ENCODE peak calls at places on chromosomes 1 and 21, in seven cellular contexts. N, R, P, U, E, Y and Z are unnamed samples.
A peak's percentile ranks its signal among the peaks of the same experiment; 100 is the strongest.

GRCh38 chr21:34156957-34157356 is 83.6 kb downstream of the MRPS6 start:
- DNase-seq in P (no peak), Y (no peak), N (no peak), E (no peak), U (no peak), R (no peak), Z (no peak)

GRCh38 chr21:43287111-43287973 is 118.5 kb downstream of the CRYAA start:
- DNase-seq in E (no peak), P (no peak), Y (no peak), N (no peak), U (no peak), R (no peak), Z (no peak)

GRCh38 chr1:54096491-54097235 is 43.3 kb downstream of the TCEANC2 start:
- DNase-seq in Y (no peak), R (no peak), N (no peak), E (no peak), U (peak; percentile 83), P (no peak), Z (peak; percentile 57)

GRCh38 chr1:67721112-67721511 is 36.1 kb downstream of the GADD45A start:
- DNase-seq in Y (no peak), E (no peak), N (no peak), U (peak; percentile 59), P (no peak), R (no peak), Z (no peak)

GRCh38 chr1:56068210-56068609 is 511.2 kb downstream of the PLPP3 start:
- DNase-seq in Y (peak; percentile 54), P (no peak), E (no peak), U (no peak), N (no peak), R (no peak), Z (no peak)

GRCh38 chr1:87330954-87331318 is 2.3 kb downstream of the LMO4 start:
- DNase-seq in R (no peak), E (peak; percentile 40), Y (no peak), N (peak; percentile 38), P (no peak), U (no peak), Z (peak; percentile 41)

GRCh38 chr1:169106921-169107672 is 607 bp downstream of the ATP1B1 start:
- DNase-seq in N (no peak), U (peak; percentile 61), Y (no peak), E (peak; percentile 56), R (no peak), P (peak; percentile 59), Z (peak; percentile 61)

GRCh38 chr1:19087017-19087736 is 122.9 kb downstream of the UBR4 start:
- DNase-seq in Y (no peak), U (no peak), P (no peak), R (no peak), E (no peak), N (no peak), Z (no peak)

GRCh38 chr1:153968000-153968363 is 280 bp downstream of the CREB3L4 start:
- DNase-seq in P (peak; percentile 29), R (no peak), U (no peak), Y (no peak), N (peak; percentile 61), E (peak; percentile 47), Z (no peak)

DNA sequence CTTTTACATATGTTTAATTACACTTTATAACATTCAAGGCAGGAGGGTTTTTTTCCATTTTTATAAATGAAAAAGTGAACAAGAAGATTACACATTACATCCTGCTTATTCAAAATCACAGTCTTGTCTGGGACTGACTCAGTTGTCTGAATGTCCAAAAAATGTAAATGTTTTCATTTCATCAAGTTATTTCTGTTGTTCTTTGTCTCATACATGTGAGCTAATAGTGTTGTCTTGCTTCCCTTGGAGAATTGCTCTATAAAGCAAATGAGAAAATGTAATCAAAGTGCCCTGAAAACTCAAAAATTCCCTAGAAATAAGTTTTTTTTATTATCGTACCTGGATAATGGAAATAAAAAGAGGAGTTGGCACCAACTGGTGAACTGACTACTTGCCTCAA is 242.8 kb downstream of the GRIK1 start:
- DNase-seq in U (no peak), P (no peak), E (no peak), R (no peak), N (no peak), Y (peak; percentile 8), Z (no peak)
- H3K4me2 ChIP-seq in U (no peak overlapping the region), P (no peak overlapping the region), E (no peak overlapping the region), R (no peak overlapping the region), N (no peak overlapping the region), Y (no peak overlapping the region), Z (no peak overlapping the region)

DNA sequence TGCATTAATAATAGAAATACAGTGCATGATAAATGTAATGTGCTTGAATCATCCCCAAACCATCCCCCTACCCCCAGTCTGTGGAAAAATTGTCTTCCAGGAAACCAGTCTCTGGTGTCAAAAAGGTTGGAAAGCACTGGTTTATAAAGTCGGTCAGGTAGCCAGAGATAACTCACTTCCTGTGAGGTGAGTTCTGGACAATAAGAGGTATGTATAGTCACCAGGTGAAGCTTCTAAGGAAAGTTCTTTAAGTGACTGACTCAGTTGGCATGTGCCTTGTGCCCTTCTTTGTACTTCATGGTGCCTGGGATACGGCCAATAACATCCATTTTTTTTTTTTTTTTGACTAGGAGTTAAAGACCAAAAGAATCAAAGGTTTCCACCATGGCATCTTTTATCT is 103.7 kb downstream of the GPATCH2 start:
- DNase-seq in N (no peak), P (no peak), R (no peak), E (no peak), Y (no peak), U (no peak), Z (no peak)
- H3K4me2 ChIP-seq in N (no peak overlapping the region), P (no peak overlapping the region), R (no peak overlapping the region), E (no peak overlapping the region), Y (no peak overlapping the region), U (no peak overlapping the region), Z (no peak overlapping the region)

GRCh38 chr1:52635321-52636089 is 2.5 kb downstream of the SHISAL2A start:
- DNase-seq in Y (no peak), P (no peak), N (no peak), R (no peak), U (peak; percentile 60), E (no peak), Z (no peak)
- H3K4me2 ChIP-seq in Y (no peak overlapping the region), P (no peak overlapping the region), N (no peak overlapping the region), R (no peak overlapping the region), U (no peak overlapping the region), E (no peak overlapping the region), Z (no peak overlapping the region)

GRCh38 chr1:176448340-176448739 is 14.6 kb upstream of the PAPPA2 start:
- DNase-seq in P (no peak), U (no peak), N (no peak), Y (no peak), E (no peak), R (no peak), Z (no peak)
- H3K4me2 ChIP-seq in P (no peak overlapping the region), U (no peak overlapping the region), N (no peak overlapping the region), Y (no peak overlapping the region), E (no peak overlapping the region), R (no peak overlapping the region), Z (no peak overlapping the region)

DNA sequence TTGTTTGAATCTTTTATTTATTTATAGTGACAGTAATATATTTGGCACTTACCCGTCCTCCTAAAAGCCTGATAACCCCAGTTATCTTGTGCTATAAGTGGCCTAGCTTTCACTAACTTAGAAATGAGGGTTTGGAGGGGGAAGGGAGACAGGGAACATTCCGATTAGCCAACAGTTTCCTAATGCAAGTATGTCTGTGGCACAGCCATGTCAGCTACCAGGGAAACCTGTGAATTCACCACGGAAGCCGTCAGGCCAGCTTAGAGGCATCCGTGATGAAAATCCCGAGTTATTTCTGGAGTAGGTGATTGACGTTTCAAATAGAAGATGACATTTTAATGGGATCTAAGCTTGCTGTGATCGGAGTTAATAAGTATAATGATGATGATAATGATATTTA is 39.4 kb upstream of the BCL10 start:
- DNase-seq in Y (no peak), R (no peak), E (no peak), P (no peak), U (peak; percentile 57), N (no peak), Z (no peak)
- H3K4me2 ChIP-seq in Y (no peak overlapping the region), R (no peak overlapping the region), E (peak overlapping the region; percentile 5), P (peak overlapping the region; percentile 12), U (no peak overlapping the region), N (no peak overlapping the region), Z (no peak overlapping the region)

GRCh38 chr1:3599286-3599811 is 12.0 kb downstream of the MEGF6 start:
- DNase-seq in E (no peak), R (no peak), P (peak; percentile 75), Y (no peak), N (no peak), U (no peak), Z (no peak)
- H3K4me2 ChIP-seq in E (no peak overlapping the region), R (no peak overlapping the region), P (no peak overlapping the region), Y (no peak overlapping the region), N (no peak overlapping the region), U (no peak overlapping the region), Z (peak overlapping the region; percentile 52)

GRCh38 chr1:167456500-167456899 is 61.8 kb downstream of the CD247 start:
- DNase-seq in U (no peak), Y (no peak), P (no peak), N (no peak), R (no peak), E (no peak), Z (no peak)
- H3K4me2 ChIP-seq in U (no peak overlapping the region), Y (no peak overlapping the region), P (no peak overlapping the region), N (no peak overlapping the region), R (no peak overlapping the region), E (no peak overlapping the region), Z (no peak overlapping the region)

DNA sequence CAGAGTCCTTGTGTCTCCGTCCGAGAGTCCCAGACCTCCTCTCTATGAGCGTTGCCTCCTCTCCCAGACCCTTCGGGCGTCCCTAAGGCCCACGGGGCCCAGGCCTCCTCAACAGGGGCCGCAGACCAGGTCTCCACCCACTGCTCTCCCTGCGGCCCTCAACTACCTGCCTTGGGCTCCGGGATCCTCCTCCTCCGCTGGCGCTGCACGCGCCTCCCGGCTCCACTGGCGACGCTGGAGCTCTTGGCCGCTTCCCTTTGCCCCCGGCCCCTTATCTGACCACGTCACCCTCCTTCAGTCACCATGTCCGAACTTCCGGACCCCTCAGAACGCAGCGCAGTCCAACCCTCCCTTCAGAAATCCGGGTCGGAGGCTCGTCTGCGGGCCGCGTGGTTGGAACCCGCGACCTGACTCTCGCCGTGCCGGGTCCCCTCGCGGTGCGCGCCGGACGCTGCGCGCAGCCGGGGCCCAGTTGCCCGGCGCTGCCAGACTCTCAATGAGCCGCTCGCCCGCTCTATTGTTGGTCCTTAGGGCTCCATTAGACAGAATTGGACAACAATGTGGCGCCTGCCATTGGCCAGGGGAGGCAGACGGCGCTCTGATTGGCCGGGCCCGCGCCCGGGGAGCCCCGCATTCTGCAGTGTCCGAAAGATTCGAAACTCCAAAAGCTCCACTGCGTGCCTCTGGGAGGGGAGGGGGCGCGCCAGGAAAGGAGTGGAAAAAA is at the start of gene DMRTA2:
- DNase-seq in P (peak; percentile 86), R (peak; percentile 87), Y (peak; percentile 29), E (no peak), N (peak; percentile 84), U (peak; percentile 71), Z (peak; percentile 97)
- H3K4me2 ChIP-seq in P (peak within 1 kb of the TSS; percentile 70), R (peak within 1 kb of the TSS; percentile 93), Y (peak within 1 kb of the TSS; percentile 44), E (peak within 1 kb of the TSS; percentile 14), N (peak within 1 kb of the TSS; percentile 51), U (peak within 1 kb of the TSS; percentile 77), Z (peak within 1 kb of the TSS; percentile 82)